ENCODE peak calls at places on chromosomes 13 and 19, in six cellular contexts. N is stimulated activated CD8-positive, alpha-beta memory T cell treated with anti-CD3 and anti-CD28 coated beads, Interleukin-7, amount 100 ng/mL, for 24 hours; O is foreskin keratinocyte; R is frontal cortex; V is AG04450; S is GM13977. A is an unnamed sample.
A peak's percentile ranks its signal among the peaks of the same experiment; 100 is the strongest.

GRCh38 chr19:28137772-28138171 is 1075.2 kb downstream of the UQCRFS1 start:
- DNase-seq in N (no peak), O (no peak), R (no peak), V (no peak), S (no peak), A (no peak)

GRCh38 chr13:75798353-75799245 is 162.5 kb downstream of the LMO7 start:
- DNase-seq in N (no peak), O (peak; percentile 63), R (no peak), V (no peak), S (no peak), A (no peak)

GRCh38 chr19:10764340-10764894 is 46.5 kb downstream of the DNM2 start:
- DNase-seq in N (no peak), O (no peak), R (no peak), V (no peak), S (no peak), A (no peak)

GRCh38 chr13:102651392-102651791 is 43.5 kb downstream of the METTL21C start:
- DNase-seq in N (no peak), O (peak; percentile 51), R (no peak), V (no peak), S (no peak), A (no peak)

GRCh38 chr19:32691952-32692726 is 518 bp downstream of the NUDT19 start:
- DNase-seq in N (no peak), O (peak; percentile 54), R (peak; percentile 55), V (no peak), S (peak; percentile 84), A (no peak)

GRCh38 chr19:49436381-49437017 is 4.8 kb downstream of the SLC17A7 start:
- DNase-seq in N (peak; percentile 31), O (no peak), R (no peak), V (no peak), S (peak; percentile 68), A (no peak)

GRCh38 chr19:46630806-46631205 is 5.2 kb downstream of the GNG8 start:
- DNase-seq in N (no peak), O (no peak), R (no peak), V (no peak), S (no peak), A (no peak)

GRCh38 chr13:96728463-96728862 is 265.8 kb downstream of the OXGR1 start:
- DNase-seq in N (no peak), O (peak; percentile 55), R (no peak), V (no peak), S (no peak), A (no peak)

GRCh38 chr13:33188093-33188882 is 97.3 kb downstream of the STARD13 start:
- DNase-seq in N (no peak), O (no peak), R (no peak), V (no peak), S (peak; percentile 37), A (no peak)

GRCh38 chr13:68369739-68370138 is 1139.6 kb upstream of the PCDH9 start:
- DNase-seq in N (no peak), O (no peak), R (no peak), V (no peak), S (no peak), A (no peak)

GRCh38 chr13:112445411-112446271 is 69.5 kb downstream of the SPACA7 start:
- DNase-seq in N (no peak), O (no peak), R (no peak), V (no peak), S (peak; percentile 27), A (no peak)

GRCh38 chr13:82330499-82330898 is 1551.8 kb downstream of the SLITRK1 start:
- DNase-seq in N (no peak), O (peak; percentile 5), R (no peak), V (no peak), S (peak; percentile 8), A (no peak)

GRCh38 chr19:10327793-10328192 is 5.5 kb downstream of the RAVER1 start:
- DNase-seq in N (no peak), O (no peak), R (no peak), V (no peak), S (no peak), A (no peak)

GRCh38 chr19:39046037-39046821 is 13.9 kb upstream of the FBXO27 start:
- DNase-seq in N (no peak), O (no peak), R (no peak), V (no peak), S (no peak), A (no peak)

GRCh38 chr13:24267283-24267682 is 42.1 kb upstream of the C1QTNF9 start:
- DNase-seq in N (no peak), O (no peak), R (no peak), V (no peak), S (no peak), A (no peak)

A was measured in omental fat pad.